ENCODE peak calls at places on chromosomes 7 and 10, in five cellular contexts. X is neural crest cell, S is endodermal cell, F is NCI-H774, W is right atrium auricular region. D is an unnamed sample.

GRCh38 chr7:127391591-127392181 is 822 bp downstream of the ZNF800 start:
- DNase-seq in X (peak), S (peak), F (no peak), W (peak), D (peak)

GRCh38 chr10:120382360-120382759 is 74.7 kb upstream of the PLPP4 start:
- DNase-seq in X (no peak), S (no peak), F (no peak), W (no peak), D (no peak)

GRCh38 chr7:134792968-134793367 is 13.5 kb downstream of the CALD1 start:
- DNase-seq in X (no peak), S (no peak), F (no peak), W (peak), D (no peak)

GRCh38 chr10:593901-594457 is 95.5 kb downstream of the DIP2C start:
- DNase-seq in X (no peak), S (no peak), F (no peak), W (peak), D (no peak)

GRCh38 chr7:6107924-6108323 is 76.7 kb downstream of the ANKRD61 start:
- DNase-seq in X (no peak), S (no peak), F (no peak), W (no peak), D (no peak)

GRCh38 chr7:91242097-91242846 is 22.0 kb upstream of the FZD1 start:
- DNase-seq in X (no peak), S (no peak), F (no peak), W (no peak), D (no peak)

GRCh38 chr10:99906470-99906869 is 103.3 kb downstream of the DNMBP start:
- DNase-seq in X (no peak), S (no peak), F (no peak), W (no peak), D (no peak)

GRCh38 chr7:30914611-30915601 is 3.3 kb downstream of the AQP1 start:
- DNase-seq in X (no peak), S (peak), F (no peak), W (peak), D (no peak)

GRCh38 chr10:14959221-14960057 is at the start of gene MEIG1:
- DNase-seq in X (peak), S (peak), F (peak), W (peak), D (peak)

GRCh38 chr10:132715791-132716680 is 69.9 kb downstream of the NKX6-2 start:
- DNase-seq in X (no peak), S (peak), F (no peak), W (no peak), D (no peak)

GRCh38 chr10:17590969-17591645 is 26.1 kb downstream of the HACD1 start:
- DNase-seq in X (no peak), S (no peak), F (no peak), W (no peak), D (no peak)

GRCh38 chr7:80373431-80374032 is 138.3 kb downstream of the GNAT3 start:
- DNase-seq in X (no peak), S (no peak), F (no peak), W (no peak), D (no peak)

GRCh38 chr10:45274364-45274763 is 41.0 kb downstream of the OR13A1 start:
- DNase-seq in X (no peak), S (no peak), F (no peak), W (no peak), D (no peak)

GRCh38 chr10:74213571-74214162 is 62.6 kb downstream of the ADK start:
- DNase-seq in X (no peak), S (peak), F (no peak), W (no peak), D (peak)

GRCh38 chr7:22074961-22075360 is 129.3 kb upstream of the CDCA7L start:
- DNase-seq in X (no peak), S (no peak), F (no peak), W (no peak), D (no peak)

GRCh38 chr7:112892263-112892662 is 102.1 kb upstream of the TMEM168 start:
- DNase-seq in X (no peak), S (no peak), F (no peak), W (no peak), D (no peak)

GRCh38 chr10:24958701-24959392 is 6.4 kb upstream of the PRTFDC1 start:
- DNase-seq in X (no peak), S (no peak), F (no peak), W (no peak), D (no peak)

GRCh38 chr7:97179454-97180104 is 62.1 kb downstream of the SDHAF3 start:
- DNase-seq in X (peak), S (peak), F (peak), W (no peak), D (peak)

GRCh38 chr7:34281260-34281659 is 375.9 kb downstream of the BMPER start:
- DNase-seq in X (no peak), S (no peak), F (no peak), W (no peak), D (no peak)

GRCh38 chr10:35335718-35336083 is 608 bp upstream of the CCNY start:
- DNase-seq in X (peak), S (peak), F (no peak), W (no peak), D (no peak)